ENCODE peak calls at places on chromosomes 5 and 9, in nine cellular contexts. H, T, L, N, B, M, U, Z and P are unnamed samples.

GRCh38 chr5:2300861-2301610 is 418.3 kb upstream of the IRX4 start:
- DNase-seq in H (no peak), T (no peak), L (no peak), N (no peak), B (no peak), M (no peak), U (peak), Z (no peak), P (no peak)

GRCh38 chr9:69515810-69516209 is 156.4 kb downstream of the APBA1 start:
- DNase-seq in H (peak), T (no peak), L (no peak), N (no peak), B (no peak), M (no peak), U (no peak), Z (no peak), P (peak)

GRCh38 chr5:6914336-6914735 is 201.1 kb downstream of the TENT4A start:
- DNase-seq in H (no peak), T (no peak), L (no peak), N (no peak), B (no peak), M (no peak), U (no peak), Z (no peak), P (no peak)

GRCh38 chr9:98801969-98802371 is 5.5 kb upstream of the GALNT12 start:
- DNase-seq in H (no peak), T (no peak), L (no peak), N (no peak), B (no peak), M (no peak), U (no peak), Z (no peak), P (no peak)

GRCh38 chr5:56270058-56270457 is 36.9 kb upstream of the ANKRD55 start:
- DNase-seq in H (no peak), T (no peak), L (no peak), N (peak), B (no peak), M (no peak), U (no peak), Z (no peak), P (no peak)

GRCh38 chr5:59583810-59584562 is 309.5 kb downstream of the PDE4D start:
- DNase-seq in H (peak), T (no peak), L (no peak), N (no peak), B (no peak), M (no peak), U (no peak), Z (no peak), P (no peak)

GRCh38 chr9:82532504-82532903 is 530.4 kb downstream of the RASEF start:
- DNase-seq in H (no peak), T (no peak), L (no peak), N (no peak), B (peak), M (no peak), U (no peak), Z (no peak), P (no peak)

GRCh38 chr9:117290306-117290705 is 124.6 kb downstream of the ASTN2 start:
- DNase-seq in H (no peak), T (no peak), L (no peak), N (no peak), B (no peak), M (no peak), U (no peak), Z (no peak), P (no peak)

GRCh38 chr9:2158111-2158610 is 143.0 kb downstream of the SMARCA2 start:
- DNase-seq in H (peak), T (peak), L (peak), N (peak), B (peak), M (peak), U (no peak), Z (no peak), P (peak)

GRCh38 chr5:100273846-100274580 is 261.2 kb upstream of the FAM174A start:
- DNase-seq in H (no peak), T (no peak), L (no peak), N (no peak), B (no peak), M (no peak), U (no peak), Z (no peak), P (no peak)

DNA sequence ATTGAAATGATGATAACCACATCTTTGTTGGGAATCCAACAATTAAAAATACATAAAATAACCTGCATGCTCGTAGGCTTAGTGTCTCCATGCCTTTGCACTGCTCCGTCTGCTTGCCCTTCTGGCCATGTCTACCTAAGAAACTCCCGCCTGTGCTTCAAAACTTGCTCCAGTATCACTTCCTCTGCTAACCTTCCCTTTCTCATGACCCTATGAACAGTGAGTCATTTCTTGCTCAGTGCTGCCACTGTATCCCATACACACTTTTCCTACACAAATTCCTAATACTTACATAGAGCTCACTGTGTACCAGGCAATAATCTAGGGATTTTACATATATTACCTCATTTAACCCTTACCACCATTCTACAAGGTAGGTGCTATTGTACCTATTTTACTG is 33.5 kb downstream of the TMEM245 start:
- DNase-seq in H (no peak), T (no peak), L (no peak), N (peak), B (no peak), M (no peak), U (no peak), Z (no peak), P (no peak)
- TF ChIP-seq CTCF in H (no peak), T (no peak), L (no peak), N (no peak), B (no peak), M (no peak), U (no peak), Z (no peak), P (no peak)

DNA sequence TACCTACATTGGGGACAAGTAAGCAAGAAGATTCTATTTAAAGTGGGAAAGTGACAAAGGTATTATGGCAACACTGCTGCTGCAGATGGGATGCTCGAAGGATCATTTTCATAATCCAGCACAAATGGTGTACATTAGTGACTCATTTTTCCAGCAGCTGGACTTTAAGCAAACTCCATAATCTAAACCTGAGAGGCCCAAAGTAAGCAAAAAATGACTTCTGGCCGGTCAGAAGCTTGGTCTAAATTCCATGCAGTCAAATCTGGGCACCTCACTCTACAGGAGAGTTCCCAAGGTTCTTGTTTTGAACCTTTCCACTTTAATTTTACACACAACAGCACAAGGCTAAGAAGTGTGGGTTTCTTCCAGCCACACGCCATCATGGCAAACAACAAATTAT is 43.7 kb upstream of the TRAF1 start:
- DNase-seq in H (no peak), T (no peak), L (no peak), N (no peak), B (no peak), M (no peak), U (no peak), Z (no peak), P (no peak)
- H3K4me3 ChIP-seq in H (no peak), T (no peak), L (no peak), N (no peak), B (no peak), M (no peak), U (no peak), Z (no peak), P (no peak)

GRCh38 chr5:175718401-175719108 is 60.7 kb downstream of the HRH2 start:
- DNase-seq in H (peak), T (peak), L (peak), N (no peak), B (no peak), M (peak), U (no peak), Z (peak), P (no peak)
- H3K27ac ChIP-seq in H (no peak), T (no peak), L (no peak), N (no peak), B (no peak), M (no peak), U (no peak), Z (no peak), P (no peak)

GRCh38 chr5:139285651-139286392 is 7.7 kb upstream of the MATR3 start:
- DNase-seq in H (no peak), T (no peak), L (no peak), N (no peak), B (no peak), M (no peak), U (no peak), Z (no peak), P (no peak)

GRCh38 chr5:139284295-139284694 is 9.2 kb upstream of the MATR3 start:
- DNase-seq in H (no peak), T (no peak), L (no peak), N (no peak), B (no peak), M (no peak), U (no peak), Z (no peak), P (no peak)

GRCh38 chr5:139283252-139284166 is 10.0 kb upstream of the MATR3 start:
- DNase-seq in H (no peak), T (no peak), L (no peak), N (no peak), B (no peak), M (no peak), U (no peak), Z (no peak), P (no peak)

GRCh38 chr5:139291051-139291450 is 2.5 kb upstream of the MATR3 start:
- DNase-seq in H (no peak), T (no peak), L (no peak), N (no peak), B (no peak), M (no peak), U (no peak), Z (no peak), P (no peak)

DNA sequence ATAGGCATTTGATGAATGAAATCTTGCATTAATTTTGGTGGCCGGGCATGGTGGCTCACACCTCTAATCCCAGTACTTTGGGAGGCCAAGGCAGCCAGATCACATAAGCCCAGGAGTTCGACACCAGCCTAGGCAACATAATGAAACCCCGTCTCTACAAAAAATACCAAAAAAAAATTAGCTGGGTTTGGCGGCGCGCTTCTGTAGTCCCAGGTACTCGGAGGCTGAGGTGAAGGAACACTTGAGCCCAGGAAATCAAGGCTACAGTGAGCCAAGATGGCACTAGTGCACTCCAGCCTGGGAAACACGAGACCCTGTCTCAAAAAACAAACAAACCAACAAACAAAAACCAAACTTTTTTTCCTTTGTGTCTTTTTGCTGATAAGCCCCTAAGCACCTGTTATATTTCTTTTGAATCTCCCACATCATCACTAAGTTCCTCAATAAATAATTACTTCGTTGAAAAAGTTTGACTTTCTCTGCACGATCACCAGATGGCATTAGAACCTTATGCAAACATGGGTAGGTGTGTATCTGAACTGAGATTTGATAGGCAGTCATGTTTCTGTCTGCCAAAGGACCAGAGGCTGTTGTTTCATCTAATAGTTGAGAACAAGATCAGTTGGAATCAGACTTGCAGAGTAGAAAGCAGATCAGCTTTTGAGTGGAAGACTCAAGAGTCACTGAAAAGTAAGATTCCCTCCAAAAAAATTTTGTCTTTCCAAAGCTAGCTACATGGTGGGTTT is 5.5 kb upstream of the MATR3 start:
- DNase-seq in H (no peak), T (no peak), L (no peak), N (no peak), B (no peak), M (no peak), U (no peak), Z (no peak), P (no peak)
- TF ChIP-seq CTCF in H (no peak), T (peak), L (no peak), N (peak), B (peak), M (peak), U (no peak), Z (peak), P (no peak)